ENCODE peak calls at places on chromosome 19, in six cellular contexts. B is H1, T is K562, Z is GM12892, N is SK-N-SH, W is HepG2. O is an unnamed sample.

GRCh38 chr19:18469245-18470107 is 31.5 kb upstream of the ISYNA1 start:
- DNase-seq in W (peak; percentile 85), N (peak; percentile 82), Z (peak; percentile 69), T (peak; percentile 80), B (peak; percentile 95), O (peak; percentile 77)

GRCh38 chr19:35006342-35006998 is 6.3 kb downstream of the GRAMD1A start:
- DNase-seq in Z (no peak), T (no peak), B (no peak), W (peak; percentile 99), N (no peak), O (no peak)

GRCh38 chr19:33306853-33307792 is 4.8 kb upstream of the CEBPA start:
- DNase-seq in N (no peak), Z (no peak), W (no peak), T (no peak), B (no peak), O (no peak)

GRCh38 chr19:53808710-53809125 is 15.4 kb downstream of the NLRP12 start:
- DNase-seq in W (peak; percentile 68), N (peak; percentile 49), T (no peak), B (no peak), Z (no peak), O (no peak)

GRCh38 chr19:48513289-48514122 is 1.9 kb upstream of the LMTK3 start:
- DNase-seq in W (peak; percentile 58), T (peak; percentile 67), N (peak; percentile 86), B (peak; percentile 87), Z (peak; percentile 80), O (peak; percentile 84)

GRCh38 chr19:54297759-54298305 is 15.1 kb downstream of the LILRA5 start:
- DNase-seq in N (no peak), B (no peak), W (no peak), Z (no peak), T (peak; percentile 17), O (no peak)

GRCh38 chr19:18915639-18916038 is 3.5 kb downstream of the COPE start:
- DNase-seq in Z (no peak), W (peak; percentile 54), B (peak; percentile 68), N (peak; percentile 80), T (no peak), O (no peak)

GRCh38 chr19:31784631-31785237 is 435.5 kb upstream of the TSHZ3 start:
- DNase-seq in N (no peak), T (no peak), W (no peak), Z (no peak), B (no peak), O (no peak)

GRCh38 chr19:44574201-44574950 is 39.0 kb upstream of the IGSF23 start:
- DNase-seq in Z (no peak), T (no peak), N (no peak), W (no peak), B (no peak), O (no peak)

GRCh38 chr19:5042556-5042955 is 73.6 kb downstream of the KDM4B start:
- DNase-seq in T (no peak), N (no peak), B (no peak), W (no peak), Z (no peak), O (no peak)

GRCh38 chr19:50972795-50973376 is 3.5 kb upstream of the KLK6 start:
- DNase-seq in B (no peak), T (no peak), Z (no peak), W (no peak), N (no peak), O (no peak)

GRCh38 chr19:2436384-2436783 is 9.0 kb upstream of the TIMM13 start:
- DNase-seq in T (peak; percentile 31), W (no peak), B (no peak), Z (no peak), N (no peak), O (no peak)

GRCh38 chr19:17138937-17139598 is 63.5 kb downstream of the MYO9B start:
- DNase-seq in B (no peak), T (no peak), N (no peak), W (peak; percentile 52), Z (no peak), O (no peak)

GRCh38 chr19:16820056-16820455 is 9.1 kb upstream of the SIN3B start:
- DNase-seq in Z (no peak), T (no peak), N (no peak), B (no peak), W (no peak), O (no peak)

GRCh38 chr19:17933414-17934129 is 757 bp downstream of the CCDC124 start:
- DNase-seq in W (peak; percentile 33), N (no peak), Z (no peak), T (no peak), B (no peak), O (no peak)

GRCh38 chr19:5452594-5453565 is 2.3 kb upstream of the ZNRF4 start:
- DNase-seq in T (peak; percentile 87), Z (no peak), W (peak; percentile 44), B (no peak), N (peak; percentile 61), O (no peak)

GRCh38 chr19:15643387-15643786 is 2.7 kb downstream of the CYP4F3 start:
- DNase-seq in N (no peak), T (no peak), Z (no peak), W (peak; percentile 72), B (no peak), O (no peak)

GRCh38 chr19:14164088-14164487 is 27.7 kb upstream of the ASF1B start:
- DNase-seq in B (no peak), N (peak; percentile 24), Z (no peak), T (no peak), W (no peak), O (no peak)

GRCh38 chr19:51735759-51736449 is 12.1 kb upstream of the HAS1 start:
- DNase-seq in B (no peak), Z (no peak), W (no peak), T (no peak), N (no peak), O (no peak)

GRCh38 chr19:15200575-15201364 is at the start of gene NOTCH3:
- DNase-seq in N (peak; percentile 88), Z (no peak), B (peak; percentile 77), T (peak; percentile 46), W (no peak), O (no peak)

GRCh38 chr19:57935731-57936130 is 529 bp upstream of the ZNF418 start:
- DNase-seq in T (no peak), B (no peak), W (no peak), Z (no peak), N (no peak), O (no peak)

GRCh38 chr19:58117841-58118575 is 20.0 kb upstream of the ZSCAN18 start:
- DNase-seq in W (no peak), Z (no peak), B (no peak), N (peak; percentile 24), T (no peak), O (no peak)

GRCh38 chr19:3108775-3109174 is 14.6 kb downstream of the GNA11 start:
- DNase-seq in W (peak; percentile 52), T (peak; percentile 75), B (peak; percentile 86), Z (peak; percentile 66), N (peak; percentile 84), O (peak; percentile 77)

GRCh38 chr19:6677924-6678689 is 8.1 kb upstream of the TNFSF14 start:
- DNase-seq in N (peak; percentile 44), B (peak; percentile 89), T (peak; percentile 95), W (no peak), Z (no peak), O (no peak)

GRCh38 chr19:49614096-49614857 is 23.3 kb downstream of the PRR12 start:
- DNase-seq in W (peak; percentile 51), B (no peak), Z (no peak), N (no peak), T (no peak), O (no peak)

GRCh38 chr19:53897459-53897858 is 11.6 kb upstream of the CACNG7 start:
- DNase-seq in T (no peak), W (no peak), Z (no peak), B (no peak), N (no peak), O (no peak)

GRCh38 chr19:8663920-8664670 is 33.7 kb downstream of the NFILZ start:
- DNase-seq in T (peak; percentile 49), N (no peak), B (no peak), Z (no peak), W (no peak), O (no peak)

GRCh38 chr19:10692673-10693264 is 8.5 kb upstream of the QTRT1 start:
- DNase-seq in T (no peak), Z (no peak), W (no peak), N (no peak), B (no peak), O (no peak)
- TF ChIP-seq TAF1 in T (no peak), Z (no peak), W (no peak), N (no peak), B (no peak), O (no peak)

GRCh38 chr19:28026636-28027035 is 1186.3 kb downstream of the UQCRFS1 start:
- DNase-seq in Z (no peak), T (no peak), N (no peak), W (no peak), B (no peak), O (no peak)

GRCh38 chr19:28024920-28025319 is 1188.0 kb downstream of the UQCRFS1 start:
- DNase-seq in T (no peak), W (no peak), Z (no peak), B (no peak), N (no peak), O (no peak)

GRCh38 chr19:28027116-28027515 is 1185.8 kb downstream of the UQCRFS1 start:
- DNase-seq in Z (no peak), W (no peak), B (no peak), N (no peak), T (no peak), O (no peak)

GRCh38 chr19:28023064-28023463 is 1189.9 kb downstream of the UQCRFS1 start:
- DNase-seq in T (no peak), Z (no peak), B (no peak), W (no peak), N (no peak), O (no peak)

DNA sequence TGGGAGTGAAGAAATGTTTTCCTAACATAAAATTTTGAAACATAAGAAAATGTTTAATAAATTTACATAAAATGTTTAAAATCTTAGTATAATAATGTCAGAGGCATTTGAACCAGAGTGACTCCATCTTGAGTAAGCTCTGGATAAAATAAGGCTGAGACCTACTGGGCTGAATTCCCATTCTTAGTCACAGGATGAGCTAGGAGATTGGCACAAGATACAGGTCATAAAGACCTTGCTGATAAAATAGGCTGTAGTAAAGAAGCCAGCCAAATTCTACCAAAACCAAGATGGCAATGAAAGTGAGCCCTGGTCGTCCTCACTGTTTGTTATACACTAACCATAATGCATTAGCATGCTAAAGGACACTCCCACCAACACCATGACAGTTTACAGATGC is 1184.1 kb downstream of the UQCRFS1 start:
- DNase-seq in T (no peak), W (no peak), B (no peak), N (no peak), Z (no peak), O (no peak)
- TF ChIP-seq TAF1 in T (no peak), W (no peak), B (no peak), N (no peak), Z (no peak), O (no peak)

GRCh38 chr19:56637976-56638555 is 4.9 kb upstream of the SMIM17 start:
- DNase-seq in N (no peak), T (peak; percentile 60), W (peak; percentile 54), B (peak; percentile 85), Z (no peak), O (peak; percentile 34)
- TF ChIP-seq TAF1 in N (no peak), T (no peak), W (peak; percentile 78), B (no peak), Z (no peak), O (no peak)

DNA sequence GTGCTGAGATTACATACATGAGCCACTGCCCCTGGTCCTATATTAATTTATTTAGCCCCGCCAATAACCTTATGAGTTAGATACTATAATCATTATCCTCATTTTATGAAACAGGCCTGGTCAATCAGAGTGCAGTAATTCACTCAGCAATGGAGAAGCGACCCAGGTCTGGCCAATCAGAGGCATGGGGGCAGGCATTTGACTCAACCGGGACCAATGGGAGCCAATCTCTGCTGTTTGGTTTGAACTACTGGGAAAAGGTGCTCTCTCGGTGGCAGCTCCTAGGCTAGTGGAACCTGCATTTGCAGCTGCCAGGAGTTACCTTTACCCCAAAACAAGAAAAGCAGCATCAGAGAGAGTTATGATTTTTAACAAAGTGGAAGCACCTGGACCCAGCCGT is 6.6 kb downstream of the SIRT2 start:
- DNase-seq in N (no peak), W (no peak), B (no peak), T (no peak), Z (no peak), O (no peak)
- TF ChIP-seq TAF1 in N (no peak), W (no peak), B (no peak), T (no peak), Z (no peak), O (no peak)

O was measured in GM12891.